ENCODE peak calls at places on chromosomes 1 and 21, in six cellular contexts. X is BE2C; F is CD4-positive, alpha-beta memory T cell; D is stimulated activated CD4-positive, alpha-beta T cell treated with anti-CD3 and anti-CD28 coated beads, TNF-alpha, amount 100 ng/mL, for 24 hours; U is adrenal gland; I is stimulated activated CD8-positive, alpha-beta memory T cell treated with anti-CD3 and anti-CD28 coated beads, Interleukin-4, amount 100 ng/mL, for 24 hours. O is an unnamed sample.

GRCh38 chr1:30791853-30792252 is 34.3 kb upstream of the LAPTM5 start:
- DNase-seq in X (no peak), F (no peak), D (no peak), U (no peak), I (no peak), O (no peak)

GRCh38 chr21:16634522-16634914 is 878.3 kb upstream of the CXADR start:
- DNase-seq in X (no peak), F (no peak), D (no peak), U (no peak), I (no peak), O (no peak)

GRCh38 chr1:177185209-177185608 is 14.5 kb downstream of the BRINP2 start:
- DNase-seq in X (peak; percentile 15), F (no peak), D (no peak), U (peak; percentile 23), I (no peak), O (peak; percentile 37)

GRCh38 chr1:66270122-66270812 is 263.7 kb upstream of the SGIP1 start:
- DNase-seq in X (no peak), F (no peak), D (no peak), U (peak; percentile 73), I (no peak), O (no peak)

GRCh38 chr21:45138199-45139002 is 64.0 kb downstream of the ADARB1 start:
- DNase-seq in X (peak; percentile 82), F (peak; percentile 58), D (peak; percentile 61), U (peak; percentile 79), I (peak; percentile 55), O (peak; percentile 82)

GRCh38 chr1:235702412-235702811 is 52.8 kb upstream of the GNG4 start:
- DNase-seq in X (no peak), F (no peak), D (no peak), U (no peak), I (no peak), O (no peak)

GRCh38 chr1:56190975-56191768 is 388.2 kb downstream of the PLPP3 start:
- DNase-seq in X (no peak), F (no peak), D (no peak), U (no peak), I (no peak), O (no peak)

GRCh38 chr1:175757381-175758015 is 14.1 kb upstream of the TNR start:
- DNase-seq in X (peak; percentile 60), F (peak; percentile 0), D (no peak), U (peak; percentile 45), I (no peak), O (peak; percentile 68)

GRCh38 chr1:16076003-16076870 is 2.8 kb upstream of the FAM131C start:
- DNase-seq in X (peak; percentile 56), F (no peak), D (no peak), U (peak; percentile 97), I (no peak), O (no peak)

GRCh38 chr21:42336065-42336464 is 14.7 kb downstream of the TFF2 start:
- DNase-seq in X (no peak), F (no peak), D (no peak), U (no peak), I (no peak), O (no peak)

GRCh38 chr1:68010094-68010493 is 40.3 kb downstream of the DIRAS3 start:
- DNase-seq in X (no peak), F (no peak), D (no peak), U (no peak), I (no peak), O (no peak)

GRCh38 chr1:32413507-32414185 is 19.4 kb upstream of the BSDC1 start:
- DNase-seq in X (peak; percentile 71), F (peak; percentile 76), D (peak; percentile 81), U (peak; percentile 72), I (peak; percentile 33), O (peak; percentile 87)

GRCh38 chr1:9194024-9194423 is 40.5 kb upstream of the H6PD start:
- DNase-seq in X (no peak), F (no peak), D (no peak), U (no peak), I (no peak), O (no peak)